ENCODE peak calls at places on chromosomes 5 and 9, in seven cellular contexts. One of them, this sample, is unnamed.

GRCh38 chr9:100575765-100576368 is 2.0 kb upstream of the CAVIN4 start:
- DNase-seq in GM12878: no peak
- DNase-seq in SK-N-SH: no peak
- DNase-seq in K562: no peak
- DNase-seq in HepG2: no peak
- DNase-seq in H1: no peak
- DNase-seq in GM12891: no peak
- DNase-seq in this sample: no peak

GRCh38 chr5:177183142-177183541 is 49.6 kb downstream of the NSD1 start:
- DNase-seq in GM12878: no peak
- DNase-seq in SK-N-SH: no peak
- DNase-seq in K562: no peak
- DNase-seq in HepG2: no peak
- DNase-seq in H1: no peak
- DNase-seq in GM12891: no peak
- DNase-seq in this sample: no peak

GRCh38 chr5:83430130-83431010 is 41.2 kb upstream of the VCAN start:
- DNase-seq in GM12878: peak
- DNase-seq in SK-N-SH: peak
- DNase-seq in K562: peak
- DNase-seq in HepG2: peak
- DNase-seq in H1: peak
- DNase-seq in GM12891: peak
- DNase-seq in this sample: peak

GRCh38 chr5:114305402-114306207 is 56.3 kb upstream of the KCNN2 start:
- DNase-seq in GM12878: no peak
- DNase-seq in SK-N-SH: no peak
- DNase-seq in K562: no peak
- DNase-seq in HepG2: peak
- DNase-seq in H1: peak
- DNase-seq in GM12891: no peak
- DNase-seq in this sample: no peak

GRCh38 chr5:179265529-179266290 is 79.6 kb downstream of the ADAMTS2 start:
- DNase-seq in GM12878: no peak
- DNase-seq in SK-N-SH: peak
- DNase-seq in K562: no peak
- DNase-seq in HepG2: no peak
- DNase-seq in H1: peak
- DNase-seq in GM12891: no peak
- DNase-seq in this sample: no peak

GRCh38 chr5:39264528-39264927 is 45.2 kb upstream of the FYB1 start:
- DNase-seq in GM12878: peak
- DNase-seq in SK-N-SH: no peak
- DNase-seq in K562: no peak
- DNase-seq in HepG2: no peak
- DNase-seq in H1: no peak
- DNase-seq in GM12891: no peak
- DNase-seq in this sample: no peak

GRCh38 chr5:114412509-114413171 is 50.8 kb downstream of the KCNN2 start:
- DNase-seq in GM12878: no peak
- DNase-seq in SK-N-SH: no peak
- DNase-seq in K562: no peak
- DNase-seq in HepG2: no peak
- DNase-seq in H1: no peak
- DNase-seq in GM12891: no peak
- DNase-seq in this sample: no peak

GRCh38 chr5:42656661-42657035 is 100.0 kb upstream of the CCDC152 start:
- DNase-seq in GM12878: no peak
- DNase-seq in SK-N-SH: no peak
- DNase-seq in K562: no peak
- DNase-seq in HepG2: no peak
- DNase-seq in H1: no peak
- DNase-seq in GM12891: no peak
- DNase-seq in this sample: no peak

GRCh38 chr5:50325237-50325832 is 115.8 kb downstream of the EMB start:
- DNase-seq in GM12878: no peak
- DNase-seq in SK-N-SH: peak
- DNase-seq in K562: peak
- DNase-seq in HepG2: no peak
- DNase-seq in H1: no peak
- DNase-seq in GM12891: no peak
- DNase-seq in this sample: no peak

GRCh38 chr5:26737763-26738162 is 300.6 kb downstream of the CDH9 start:
- DNase-seq in GM12878: no peak
- DNase-seq in SK-N-SH: no peak
- DNase-seq in K562: no peak
- DNase-seq in HepG2: no peak
- DNase-seq in H1: no peak
- DNase-seq in GM12891: no peak
- DNase-seq in this sample: no peak
- TF ChIP-seq POLR2AphosphoS5 in GM12878: no peak
- TF ChIP-seq POLR2AphosphoS5 in SK-N-SH: no peak
- TF ChIP-seq POLR2AphosphoS5 in K562: no peak
- TF ChIP-seq POLR2AphosphoS5 in HepG2: no peak
- TF ChIP-seq POLR2AphosphoS5 in H1: no peak
- TF ChIP-seq POLR2AphosphoS5 in GM12891: no peak
- TF ChIP-seq POLR2AphosphoS5 in this sample: no peak

DNA sequence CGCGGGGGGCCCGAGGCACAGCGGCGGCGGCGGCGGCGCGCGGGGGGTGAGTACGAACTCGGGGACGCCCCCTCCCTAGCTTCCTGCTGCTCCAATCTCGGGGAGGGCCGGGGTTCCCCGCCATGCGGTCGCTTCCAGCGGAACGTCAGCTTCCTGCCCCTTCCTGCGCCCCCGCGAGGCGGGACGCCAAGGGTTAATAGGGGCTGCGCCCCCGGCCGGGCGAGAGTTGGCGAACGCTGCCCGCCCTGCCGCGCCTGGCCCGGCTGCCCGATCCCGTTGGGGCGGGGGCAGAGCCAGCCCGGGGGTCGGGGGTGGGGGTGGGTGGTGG is 594 bp downstream of the COL27A1 start:
- DNase-seq in GM12878: no peak
- DNase-seq in SK-N-SH: peak
- DNase-seq in K562: no peak
- DNase-seq in HepG2: no peak
- DNase-seq in H1: peak
- DNase-seq in GM12891: no peak
- DNase-seq in this sample: no peak
- TF ChIP-seq TAF1 in GM12878: no peak
- TF ChIP-seq TAF1 in SK-N-SH: no peak
- TF ChIP-seq TAF1 in K562: no peak
- TF ChIP-seq TAF1 in HepG2: no peak
- TF ChIP-seq TAF1 in H1: no peak
- TF ChIP-seq TAF1 in GM12891: no peak
- TF ChIP-seq TAF1 in this sample: no peak

DNA sequence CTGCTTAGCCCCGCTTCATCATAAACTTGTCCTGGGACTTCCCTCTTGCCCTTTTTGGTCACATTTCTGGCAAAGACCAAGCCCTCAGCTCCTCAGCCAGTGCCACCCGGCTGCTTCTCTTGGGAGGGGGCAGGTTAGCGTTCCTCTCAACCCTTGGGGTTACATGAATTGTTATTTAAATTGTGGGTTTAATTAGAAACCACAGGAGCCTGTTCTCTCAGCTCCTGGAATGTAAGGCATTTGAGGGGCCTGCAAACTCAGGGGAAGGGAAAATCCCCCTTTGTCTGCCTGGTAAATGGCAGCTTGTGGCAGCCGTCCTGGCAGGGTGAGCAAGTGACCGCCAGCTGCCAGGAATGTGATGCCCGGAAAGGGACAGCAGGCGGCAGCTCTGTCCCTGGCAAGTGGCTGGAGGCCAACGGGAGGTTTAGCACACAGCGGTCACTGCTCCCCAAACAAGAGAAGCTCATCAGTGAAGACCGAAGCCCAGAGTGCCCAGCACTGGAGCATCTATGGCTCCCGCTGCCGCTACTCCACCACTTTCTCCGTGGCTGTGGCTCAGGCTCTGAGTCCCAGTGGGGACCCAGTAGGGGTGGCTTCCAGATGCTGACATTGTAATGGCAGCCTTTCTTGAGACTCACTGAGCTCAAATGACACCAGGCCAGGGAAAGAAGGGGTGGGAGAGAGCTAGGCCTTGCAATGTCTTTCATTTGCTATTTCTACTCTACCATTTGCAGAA is 51.7 kb downstream of the SHB start:
- DNase-seq in GM12878: no peak
- DNase-seq in SK-N-SH: peak
- DNase-seq in K562: no peak
- DNase-seq in HepG2: no peak
- DNase-seq in H1: peak
- DNase-seq in GM12891: no peak
- DNase-seq in this sample: no peak
- TF ChIP-seq POLR2AphosphoS5 in GM12878: no peak
- TF ChIP-seq POLR2AphosphoS5 in SK-N-SH: peak
- TF ChIP-seq POLR2AphosphoS5 in K562: no peak
- TF ChIP-seq POLR2AphosphoS5 in HepG2: no peak
- TF ChIP-seq POLR2AphosphoS5 in H1: peak
- TF ChIP-seq POLR2AphosphoS5 in GM12891: no peak
- TF ChIP-seq POLR2AphosphoS5 in this sample: no peak

GRCh38 chr9:111986035-111986556 is 89.5 kb downstream of the UGCG start:
- DNase-seq in GM12878: no peak
- DNase-seq in SK-N-SH: no peak
- DNase-seq in K562: no peak
- DNase-seq in HepG2: no peak
- DNase-seq in H1: no peak
- DNase-seq in GM12891: no peak
- DNase-seq in this sample: no peak

GRCh38 chr9:111984075-111984802 is 87.6 kb downstream of the UGCG start:
- DNase-seq in GM12878: no peak
- DNase-seq in SK-N-SH: no peak
- DNase-seq in K562: no peak
- DNase-seq in HepG2: no peak
- DNase-seq in H1: no peak
- DNase-seq in GM12891: no peak
- DNase-seq in this sample: no peak

GRCh38 chr9:111985315-111985714 is 88.7 kb downstream of the UGCG start:
- DNase-seq in GM12878: peak
- DNase-seq in SK-N-SH: no peak
- DNase-seq in K562: no peak
- DNase-seq in HepG2: no peak
- DNase-seq in H1: no peak
- DNase-seq in GM12891: no peak
- DNase-seq in this sample: peak

GRCh38 chr9:111980398-111980797 is 83.8 kb downstream of the UGCG start:
- DNase-seq in GM12878: no peak
- DNase-seq in SK-N-SH: peak
- DNase-seq in K562: no peak
- DNase-seq in HepG2: no peak
- DNase-seq in H1: no peak
- DNase-seq in GM12891: no peak
- DNase-seq in this sample: no peak

DNA sequence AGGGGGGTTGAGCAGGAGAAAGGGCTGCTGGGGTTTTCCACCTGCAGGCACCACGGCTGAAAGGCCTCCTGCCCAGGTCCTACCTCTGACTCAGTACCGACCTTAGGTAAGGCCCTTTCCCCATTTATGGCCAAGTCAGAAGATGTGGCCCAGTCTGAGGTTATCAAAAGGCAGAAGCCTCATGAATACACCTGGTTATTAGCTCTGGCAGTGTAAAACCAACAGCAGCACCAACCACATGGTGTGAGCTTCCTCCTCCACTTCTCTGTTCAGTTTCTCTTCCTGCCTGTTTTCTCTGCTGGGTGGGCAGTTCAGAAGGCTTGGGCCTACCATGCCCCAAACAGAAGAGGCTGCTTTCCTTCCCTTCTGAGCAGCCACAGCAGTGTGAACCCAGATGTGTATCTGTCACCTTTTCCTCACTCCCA is 86.9 kb downstream of the UGCG start:
- DNase-seq in GM12878: peak
- DNase-seq in SK-N-SH: no peak
- DNase-seq in K562: no peak
- DNase-seq in HepG2: no peak
- DNase-seq in H1: no peak
- DNase-seq in GM12891: peak
- DNase-seq in this sample: peak
- TF ChIP-seq TAF1 in GM12878: peak
- TF ChIP-seq TAF1 in SK-N-SH: no peak
- TF ChIP-seq TAF1 in K562: no peak
- TF ChIP-seq TAF1 in HepG2: no peak
- TF ChIP-seq TAF1 in H1: no peak
- TF ChIP-seq TAF1 in GM12891: peak
- TF ChIP-seq TAF1 in this sample: peak

DNA sequence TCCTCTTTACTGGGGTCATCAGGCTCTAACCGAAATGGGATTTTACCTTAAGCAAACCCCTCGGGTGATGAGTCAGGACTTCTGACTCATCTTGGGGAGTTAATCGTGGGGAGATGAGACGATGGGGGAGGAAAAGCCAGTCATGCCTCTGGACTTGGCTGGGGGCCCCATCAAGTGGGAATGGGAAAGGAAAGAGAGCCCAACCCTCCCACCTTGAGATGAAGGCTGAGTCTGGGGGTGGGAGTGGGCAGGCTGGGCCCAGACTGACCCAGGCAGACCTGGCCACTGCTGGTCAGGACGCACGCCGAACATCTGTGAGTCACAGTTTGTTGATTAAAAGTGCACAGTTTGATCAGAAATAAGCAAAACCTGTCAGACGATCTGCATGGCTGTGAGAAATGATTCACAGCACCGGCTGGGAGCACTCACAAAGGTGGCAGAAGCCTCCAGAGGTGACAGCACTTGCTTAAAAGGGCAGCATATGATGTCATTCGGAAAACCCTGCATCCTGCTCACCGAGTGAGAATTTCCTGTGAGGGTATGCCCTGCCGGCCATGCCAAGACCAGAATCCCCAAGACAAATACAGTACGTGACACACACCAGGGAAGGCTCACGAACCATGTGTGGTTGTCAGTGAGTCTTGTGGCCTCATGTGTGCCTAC is 50.0 kb upstream of the SLC25A51 start:
- DNase-seq in GM12878: peak
- DNase-seq in SK-N-SH: no peak
- DNase-seq in K562: peak
- DNase-seq in HepG2: no peak
- DNase-seq in H1: no peak
- DNase-seq in GM12891: peak
- DNase-seq in this sample: peak
- TF ChIP-seq POLR2AphosphoS5 in GM12878: no peak
- TF ChIP-seq POLR2AphosphoS5 in SK-N-SH: peak
- TF ChIP-seq POLR2AphosphoS5 in K562: no peak
- TF ChIP-seq POLR2AphosphoS5 in HepG2: no peak
- TF ChIP-seq POLR2AphosphoS5 in H1: no peak
- TF ChIP-seq POLR2AphosphoS5 in GM12891: no peak
- TF ChIP-seq POLR2AphosphoS5 in this sample: no peak

This sample was measured in GM12892.